ENCODE peak calls at places on chromosomes 2 and 18, in six cellular contexts. P, W, L, N, Z and G are unnamed samples.

GRCh38 chr2:16617282-16618266 is 48.1 kb downstream of the CYRIA start:
- DNase-seq in N (no peak), Z (no peak), P (no peak), W (no peak), L (peak; percentile 41), G (no peak)

GRCh38 chr18:38940863-38941531 is 1375.4 kb upstream of the CELF4 start:
- DNase-seq in N (peak; percentile 53), W (no peak), P (no peak), L (no peak), Z (no peak), G (peak; percentile 39)

GRCh38 chr18:2656237-2657042 is 914 bp downstream of the SMCHD1 start:
- DNase-seq in L (peak; percentile 41), W (peak; percentile 62), N (peak; percentile 42), Z (no peak), P (peak; percentile 90), G (no peak)

GRCh38 chr18:72692086-72692485 is 147.9 kb upstream of the CBLN2 start:
- DNase-seq in W (peak; percentile 24), N (no peak), L (peak; percentile 21), P (no peak), Z (no peak), G (no peak)

GRCh38 chr2:57429821-57430220 is 616.8 kb upstream of the VRK2 start:
- DNase-seq in W (no peak), L (no peak), N (no peak), Z (no peak), P (no peak), G (no peak)

GRCh38 chr2:37711308-37711731 is 39.9 kb upstream of the CDC42EP3 start:
- DNase-seq in W (no peak), Z (no peak), L (peak; percentile 8), P (peak; percentile 23), N (no peak), G (no peak)

GRCh38 chr2:19238440-19238839 is 120.0 kb downstream of the OSR1 start:
- DNase-seq in N (no peak), P (no peak), W (no peak), L (no peak), Z (no peak), G (no peak)

GRCh38 chr2:232315049-232315922 is 63.3 kb upstream of the ALPP start:
- DNase-seq in L (no peak), N (peak; percentile 70), P (peak; percentile 81), W (no peak), Z (no peak), G (peak; percentile 58)

GRCh38 chr2:71609441-71609840 is 156.1 kb downstream of the DYSF start:
- DNase-seq in Z (peak; percentile 19), N (no peak), P (peak; percentile 18), W (no peak), L (peak; percentile 2), G (no peak)

GRCh38 chr18:6370410-6370809 is 44.3 kb downstream of the L3MBTL4 start:
- DNase-seq in N (no peak), L (no peak), Z (no peak), W (no peak), P (no peak), G (no peak)

GRCh38 chr2:135629520-135629919 is 98.2 kb downstream of the R3HDM1 start:
- DNase-seq in Z (no peak), N (no peak), W (no peak), L (no peak), P (no peak), G (no peak)

GRCh38 chr2:223734346-223734745 is 103.0 kb downstream of the AP1S3 start:
- DNase-seq in N (no peak), W (no peak), L (no peak), Z (no peak), P (no peak), G (no peak)

GRCh38 chr18:56709463-56709862 is 58.3 kb downstream of the WDR7 start:
- DNase-seq in P (no peak), N (peak; percentile 42), L (no peak), W (no peak), Z (no peak), G (peak; percentile 57)

GRCh38 chr2:154614906-154615305 is 83.6 kb upstream of the KCNJ3 start:
- DNase-seq in P (no peak), N (no peak), Z (no peak), W (no peak), L (no peak), G (no peak)

GRCh38 chr2:159939946-159940345 is 122.5 kb downstream of the PLA2R1 start:
- DNase-seq in W (no peak), N (peak; percentile 45), L (no peak), Z (no peak), P (no peak), G (peak; percentile 65)

GRCh38 chr18:9741821-9742541 is 33.9 kb downstream of the RAB31 start:
- DNase-seq in W (peak; percentile 34), Z (no peak), N (no peak), P (no peak), L (peak; percentile 43), G (no peak)

GRCh38 chr2:20490300-20491181 is 43.7 kb downstream of the RHOB start:
- DNase-seq in N (no peak), W (no peak), Z (no peak), L (no peak), P (peak; percentile 83), G (no peak)

GRCh38 chr2:88932677-88933076 is 241.2 kb downstream of the RPIA start:
- DNase-seq in Z (no peak), L (no peak), W (no peak), N (no peak), P (no peak), G (no peak)

GRCh38 chr2:88933077-88933476 is 241.6 kb downstream of the RPIA start:
- DNase-seq in Z (no peak), L (no peak), P (no peak), N (no peak), W (no peak), G (no peak)

GRCh38 chr2:88933980-88934379 is 242.5 kb downstream of the RPIA start:
- DNase-seq in N (no peak), P (no peak), Z (no peak), L (no peak), W (no peak), G (no peak)
- TF ChIP-seq CTCF in N (no peak), P (no peak), Z (no peak), L (peak; percentile 14), W (no peak), G (no peak)

DNA sequence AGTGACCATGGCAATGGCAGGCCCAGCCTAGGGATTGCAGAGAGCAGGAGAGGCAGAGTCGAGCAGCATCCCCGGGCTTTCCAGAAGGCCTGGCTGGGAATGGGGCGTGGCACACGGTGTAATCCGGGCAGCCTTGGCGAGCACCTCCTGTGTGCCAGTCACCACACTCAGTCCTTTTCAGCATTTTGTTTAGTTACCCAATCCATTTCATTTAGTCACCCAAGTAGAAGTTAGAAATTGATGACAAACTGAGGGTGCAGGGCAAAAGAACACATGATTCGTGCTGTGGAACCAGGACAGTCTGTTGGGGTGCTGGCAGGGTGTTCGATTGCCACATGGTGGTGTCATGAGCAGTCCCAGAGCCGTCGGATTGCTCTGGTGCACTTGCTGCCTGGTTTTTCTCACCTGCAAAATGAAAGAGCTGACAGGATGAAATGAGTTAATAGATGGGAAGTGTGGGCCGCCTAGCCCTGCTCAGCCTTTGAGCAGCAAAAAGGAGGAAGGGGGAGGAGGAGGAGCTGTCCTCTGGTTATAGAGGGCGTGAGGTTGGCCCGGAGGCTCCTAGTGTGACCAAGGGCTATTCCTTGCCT is 299.4 kb downstream of the AGAP1 start:
- DNase-seq in W (no peak), N (no peak), P (no peak), Z (no peak), L (peak; percentile 22), G (no peak)
- TF ChIP-seq CTCF in W (peak; percentile 46), N (peak; percentile 17), P (peak; percentile 6), Z (no peak), L (no peak), G (peak; percentile 26)

DNA sequence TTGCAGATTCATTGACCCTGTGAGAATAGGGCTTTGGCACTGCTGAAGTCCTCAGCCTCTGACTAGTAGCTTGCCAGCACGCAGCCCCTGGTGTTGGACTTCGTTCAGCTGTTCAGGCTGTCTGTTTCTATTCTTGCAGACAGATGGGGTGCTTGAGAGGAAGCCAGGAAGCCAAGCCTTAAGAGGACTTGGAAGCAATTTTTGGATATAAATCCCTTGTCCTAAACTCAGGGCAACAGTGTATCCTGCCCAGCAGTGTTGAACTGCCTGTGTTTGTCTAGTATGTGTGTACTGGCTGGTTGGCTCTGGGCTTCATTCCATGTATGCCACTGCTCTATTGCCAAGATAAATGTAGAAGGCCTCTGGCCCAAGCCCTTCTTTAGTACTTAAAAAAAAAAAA is 108.6 kb downstream of the COMMD1 start:
- DNase-seq in W (no peak), Z (no peak), P (peak; percentile 75), N (no peak), L (no peak), G (no peak)
- TF ChIP-seq CTCF in W (no peak), Z (no peak), P (peak; percentile 41), N (no peak), L (no peak), G (no peak)

DNA sequence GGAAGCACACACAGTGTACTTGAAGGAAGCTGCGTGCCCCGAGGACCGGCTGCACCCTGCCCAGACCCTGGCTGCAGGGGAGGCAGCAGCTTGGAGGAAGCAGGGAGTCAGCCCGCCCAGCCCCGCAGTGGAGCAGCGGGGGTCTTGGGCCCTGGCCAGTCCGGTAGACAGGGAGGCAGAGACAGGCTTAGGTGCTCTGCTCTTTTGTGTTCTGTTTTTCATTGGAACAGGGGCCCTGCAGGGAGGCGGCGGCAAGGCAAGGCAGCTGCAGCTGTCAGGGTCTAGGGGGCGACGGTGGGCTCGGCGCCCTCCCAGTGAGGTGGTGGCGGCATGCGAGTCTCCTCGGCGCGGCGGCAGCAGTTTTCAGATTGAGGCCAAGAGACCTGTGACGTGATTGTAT is 53.3 kb upstream of the TFCP2L1 start:
- DNase-seq in W (no peak), P (no peak), Z (no peak), L (no peak), N (no peak), G (no peak)
- TF ChIP-seq CTCF in W (no peak), P (no peak), Z (no peak), L (no peak), N (no peak), G (no peak)

DNA sequence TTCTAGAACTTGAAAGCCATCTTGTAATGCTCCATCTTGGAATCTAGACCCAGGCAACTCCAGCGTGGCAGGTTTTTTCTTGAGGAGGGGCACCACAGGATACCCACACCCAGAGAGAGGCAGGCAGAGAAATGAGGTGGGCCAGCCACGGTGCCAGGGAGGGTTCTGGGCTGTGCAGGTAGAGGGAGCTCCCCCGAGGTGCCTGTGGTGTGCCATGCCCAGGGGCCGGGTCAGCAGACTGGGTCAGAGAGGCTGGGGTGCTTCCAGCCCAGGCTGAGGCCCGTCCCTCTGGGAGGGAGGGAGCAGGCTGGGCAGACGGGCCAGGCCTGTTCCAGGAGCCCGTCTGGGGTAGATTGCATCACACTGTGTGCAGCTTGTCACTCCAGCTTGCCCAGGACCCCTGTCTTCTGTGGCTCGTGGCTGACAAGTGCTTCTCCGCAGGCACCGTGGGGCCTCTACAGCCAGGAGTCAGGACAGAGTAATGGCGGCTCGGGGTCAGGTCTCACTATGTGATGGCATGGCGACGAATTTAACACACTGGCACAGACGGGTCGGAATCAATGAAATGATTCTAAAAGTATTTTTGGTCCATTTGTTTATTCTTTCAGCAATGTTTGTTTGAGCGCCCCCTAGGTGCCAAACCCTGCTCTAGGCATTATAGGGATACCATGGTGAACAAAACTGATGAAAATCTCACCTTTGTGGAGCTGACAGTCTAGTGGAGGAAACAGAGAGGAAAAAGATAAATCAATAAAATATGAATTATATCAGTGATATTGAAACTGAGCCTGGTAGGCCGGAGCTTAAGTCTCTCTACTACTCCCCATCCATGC is 144.0 kb downstream of the ACOXL start:
- DNase-seq in Z (no peak), L (no peak), W (no peak), N (no peak), P (no peak), G (no peak)
- TF ChIP-seq CTCF in Z (no peak), L (peak; percentile 43), W (peak; percentile 35), N (peak; percentile 30), P (no peak), G (peak; percentile 28)